ENCODE peak calls at places on chromosomes 2 and 18, in seven cellular contexts. L is endothelial cell of umbilical vein, M is fibroblast of lung, X is neural progenitor cell, A is mesendoderm, S is colonic mucosa, O is neuronal stem cell. C is an unnamed sample. For H3K27me3, the result is how much of the 10 kb centered on the place peaks cover.

GRCh38 chr18:8744656-8745055 is 39.3 kb downstream of the MTCL1 start:
- DNase-seq in L (no peak), M (no peak), X (no peak), A (no peak), S (no peak), O (no peak), C (no peak)

GRCh38 chr2:237723613-237724012 is 75.0 kb upstream of the RBM44 start:
- DNase-seq in L (no peak), M (peak), X (peak), A (peak), S (peak), O (no peak), C (peak)

GRCh38 chr2:33158482-33159003 is 211.8 kb downstream of the LTBP1 start:
- DNase-seq in L (peak), M (peak), X (no peak), A (no peak), S (no peak), O (no peak), C (peak)

GRCh38 chr2:14285812-14286211 is 346.7 kb upstream of the LRATD1 start:
- DNase-seq in L (no peak), M (no peak), X (no peak), A (no peak), S (no peak), O (no peak), C (peak)

GRCh38 chr2:185069107-185069506 is 470.8 kb downstream of the ZNF804A start:
- DNase-seq in L (no peak), M (no peak), X (no peak), A (no peak), S (no peak), O (no peak), C (no peak)

GRCh38 chr2:1701020-1701419 is 43.3 kb downstream of the PXDN start:
- DNase-seq in L (no peak), M (no peak), X (no peak), A (no peak), S (no peak), O (no peak), C (no peak)

GRCh38 chr2:197908191-197908590 is 103.8 kb downstream of the PLCL1 start:
- DNase-seq in L (no peak), M (no peak), X (no peak), A (no peak), S (no peak), O (no peak), C (no peak)

GRCh38 chr18:28178720-28179119 is 1.8 kb upstream of the CDH2 start:
- DNase-seq in L (peak), M (peak), X (no peak), A (peak), S (no peak), O (no peak), C (no peak)

GRCh38 chr2:201057089-201057499 is 14.4 kb downstream of the HYCC2 start:
- DNase-seq in L (no peak), M (no peak), X (no peak), A (no peak), S (peak), O (no peak), C (no peak)

GRCh38 chr2:25041307-25041927 is 459 bp upstream of the EFR3B start:
- DNase-seq in L (peak), M (peak), X (peak), A (peak), S (peak), O (peak), C (peak)

GRCh38 chr2:157055660-157056199 is 201.8 kb upstream of the GALNT5 start:
- DNase-seq in L (peak), M (peak), X (no peak), A (no peak), S (no peak), O (no peak), C (peak)

GRCh38 chr18:40469851-40470250 is 1485.2 kb upstream of the PIK3C3 start:
- DNase-seq in L (no peak), M (no peak), X (no peak), A (no peak), S (no peak), O (no peak), C (no peak)

GRCh38 chr2:190677255-190677654 is 28.4 kb downstream of the NAB1 start:
- DNase-seq in L (no peak), M (peak), X (no peak), A (no peak), S (no peak), O (no peak), C (no peak)

GRCh38 chr18:71105078-71105819 is 816.4 kb downstream of the SOCS6 start:
- DNase-seq in L (no peak), M (peak), X (peak), A (no peak), S (no peak), O (no peak), C (no peak)

GRCh38 chr2:71121479-71121878 is 8.6 kb downstream of the MCEE start:
- DNase-seq in L (no peak), M (no peak), X (no peak), A (no peak), S (no peak), O (no peak), C (no peak)

GRCh38 chr18:34595673-34596072 is 114.4 kb upstream of the DTNA start:
- DNase-seq in L (peak), M (peak), X (peak), A (peak), S (no peak), O (no peak), C (peak)

GRCh38 chr2:161414385-161415040 is 1.6 kb upstream of the TBR1 start:
- DNase-seq in L (peak), M (peak), X (peak), A (peak), S (peak), O (peak), C (peak)

GRCh38 chr2:207223051-207223450 is 57.3 kb upstream of the KLF7 start:
- DNase-seq in L (no peak), M (peak), X (no peak), A (no peak), S (no peak), O (no peak), C (peak)

GRCh38 chr18:48932462-48932818 is 18.3 kb downstream of the SMAD7 start:
- DNase-seq in L (no peak), M (no peak), X (no peak), A (no peak), S (no peak), O (no peak), C (no peak)

GRCh38 chr18:48934708-48935432 is 15.9 kb downstream of the SMAD7 start:
- DNase-seq in L (peak), M (no peak), X (no peak), A (no peak), S (no peak), O (no peak), C (no peak)

GRCh38 chr18:48932822-48933510 is 17.8 kb downstream of the SMAD7 start:
- DNase-seq in L (peak), M (peak), X (no peak), A (no peak), S (no peak), O (no peak), C (no peak)

GRCh38 chr18:48934400-48934707 is 16.4 kb downstream of the SMAD7 start:
- DNase-seq in L (no peak), M (no peak), X (no peak), A (no peak), S (no peak), O (no peak), C (no peak)

DNA sequence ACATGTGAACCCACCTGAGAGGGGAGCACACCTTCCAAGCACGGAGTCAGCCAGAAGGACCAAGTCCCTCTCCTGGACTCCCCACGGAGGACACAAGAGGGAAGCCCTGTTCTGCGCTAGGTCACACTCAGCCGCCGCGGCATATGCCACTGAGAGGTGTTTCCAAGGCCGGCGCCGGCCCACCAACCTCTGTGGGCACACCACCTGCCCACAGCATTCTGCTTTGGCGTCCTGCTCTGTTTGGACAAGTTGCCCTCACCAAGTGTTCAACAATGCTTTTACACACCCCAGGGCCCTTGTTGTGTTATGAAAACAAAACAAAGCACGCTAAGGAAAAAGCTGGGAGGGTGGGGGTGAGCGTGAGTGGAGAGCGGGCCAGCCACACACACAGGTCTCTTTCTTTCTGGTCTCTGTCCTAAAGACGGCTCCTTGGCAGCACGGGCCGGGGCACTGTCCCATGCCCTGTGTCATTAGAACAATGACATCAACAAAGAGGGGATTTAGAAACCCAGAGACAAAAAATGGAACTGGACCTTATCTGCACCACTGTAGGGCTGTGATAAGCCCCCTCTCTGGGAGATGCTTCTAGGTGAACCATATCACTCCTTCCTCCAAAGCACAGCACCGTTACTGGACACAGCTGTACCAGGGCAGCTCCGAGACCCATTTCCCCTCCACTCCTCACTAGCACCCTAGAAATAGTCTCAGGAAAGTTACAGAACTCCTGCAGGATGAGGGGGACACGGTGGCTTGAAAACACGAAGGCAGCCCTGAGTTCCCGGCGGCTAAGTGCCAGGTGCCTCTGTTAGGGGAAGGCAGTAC is 17.0 kb downstream of the SMAD7 start:
- DNase-seq in L (peak), M (no peak), X (no peak), A (no peak), S (no peak), O (no peak), C (peak)
- H3K9ac ChIP-seq in L (peak), M (no peak), X (no peak), A (peak), S (no peak), O (peak), C (peak)

DNA sequence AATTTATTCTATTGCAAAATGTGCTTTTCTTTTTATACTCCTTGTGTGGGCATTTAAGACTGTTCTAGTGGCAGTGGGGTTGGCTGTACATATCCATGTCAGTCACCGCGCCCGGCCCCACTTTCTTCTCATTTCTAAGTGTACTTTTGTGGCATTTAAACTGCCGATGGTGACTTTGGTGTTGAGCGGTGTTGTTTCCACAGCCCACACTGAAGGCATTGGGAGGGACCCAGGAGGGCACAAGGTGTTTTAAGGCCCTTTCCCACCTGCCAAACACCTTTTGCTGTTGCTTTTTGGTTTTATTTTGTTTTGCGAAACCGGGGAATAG is 369.7 kb downstream of the MTX2 start:
- DNase-seq in L (no peak), M (no peak), X (no peak), A (no peak), S (no peak), O (no peak), C (no peak)
- H3K27me3 ChIP-seq in L (under half), M (under half), X (half or more), A (under half), S (under half), O (half or more), C (under half)

GRCh38 chr2:127084611-127085031 is 22.3 kb downstream of the BIN1 start:
- DNase-seq in L (no peak), M (peak), X (no peak), A (no peak), S (no peak), O (no peak), C (no peak)
- H3K9ac ChIP-seq in L (no peak), M (no peak), X (no peak), A (no peak), S (no peak), O (no peak), C (no peak)

GRCh38 chr18:9902832-9903231 is 11.0 kb upstream of the VAPA start:
- DNase-seq in L (no peak), M (no peak), X (peak), A (no peak), S (no peak), O (no peak), C (no peak)
- H3K27me3 ChIP-seq in L (under half), M (under half), X (under half), A (under half), S (under half), O (under half), C (under half)

GRCh38 chr2:44531289-44531688 is 169.5 kb downstream of the CAMKMT start:
- DNase-seq in L (no peak), M (no peak), X (no peak), A (no peak), S (no peak), O (no peak), C (no peak)

GRCh38 chr2:44526352-44526751 is 164.6 kb downstream of the CAMKMT start:
- DNase-seq in L (no peak), M (no peak), X (no peak), A (no peak), S (no peak), O (no peak), C (no peak)

GRCh38 chr2:44532031-44532430 is 170.3 kb downstream of the CAMKMT start:
- DNase-seq in L (no peak), M (no peak), X (no peak), A (no peak), S (no peak), O (no peak), C (no peak)

GRCh38 chr2:44529448-44529847 is 167.7 kb downstream of the CAMKMT start:
- DNase-seq in L (no peak), M (peak), X (no peak), A (no peak), S (no peak), O (no peak), C (peak)

GRCh38 chr2:44528595-44528994 is 166.8 kb downstream of the CAMKMT start:
- DNase-seq in L (no peak), M (peak), X (no peak), A (no peak), S (no peak), O (no peak), C (peak)
- H3K9ac ChIP-seq in L (no peak), M (no peak), X (no peak), A (no peak), S (no peak), O (no peak), C (no peak)

GRCh38 chr2:26687328-26687727 is 5.2 kb upstream of the KCNK3 start:
- DNase-seq in L (no peak), M (no peak), X (no peak), A (no peak), S (no peak), O (no peak), C (peak)
- H3K27me3 ChIP-seq in L (under half), M (under half), X (under half), A (under half), S (under half), O (half or more), C (under half)

GRCh38 chr2:224472137-224472536 is 70.2 kb upstream of the FAM124B start:
- DNase-seq in L (no peak), M (no peak), X (no peak), A (no peak), S (no peak), O (no peak), C (no peak)
- H3K9ac ChIP-seq in L (no peak), M (no peak), X (no peak), A (no peak), S (no peak), O (no peak), C (no peak)

GRCh38 chr2:232515599-232515998 is 4.6 kb upstream of the PRSS56 start:
- DNase-seq in L (no peak), M (no peak), X (no peak), A (no peak), S (no peak), O (no peak), C (no peak)
- H3K27me3 ChIP-seq in L (under half), M (under half), X (under half), A (under half), S (under half), O (half or more), C (under half)

C was measured in mammary epithelial cell.